ENCODE peak calls at places on chromosome 18, in nine cellular contexts. F, K, P, L, V, C, M, O and N are unnamed samples.
A peak's percentile ranks its signal among the peaks of the same experiment; 100 is the strongest.

GRCh38 chr18:59708988-59709387 is 11.8 kb upstream of the CCBE1 start:
- DNase-seq in K (no peak), M (no peak), C (no peak), L (no peak), P (no peak), O (no peak), F (no peak), V (no peak), N (no peak)

GRCh38 chr18:25875574-25875973 is 214.8 kb downstream of the SS18 start:
- DNase-seq in F (no peak), L (no peak), M (no peak), C (no peak), V (no peak), K (no peak), P (no peak), O (no peak), N (no peak)

GRCh38 chr18:67145586-67146292 is 370.8 kb downstream of the DSEL start:
- DNase-seq in C (no peak), M (no peak), V (no peak), P (no peak), L (no peak), O (no peak), K (no peak), F (no peak), N (no peak)

GRCh38 chr18:33928226-33928625 is 296.5 kb downstream of the NOL4 start:
- DNase-seq in L (no peak), K (no peak), M (no peak), V (peak; percentile 49), F (no peak), O (peak; percentile 1), C (peak; percentile 1), P (no peak), N (no peak)

GRCh38 chr18:56083889-56084288 is 495.9 kb upstream of the TCF4 start:
- DNase-seq in P (no peak), M (no peak), C (peak; percentile 20), V (no peak), K (no peak), L (no peak), F (no peak), O (no peak), N (no peak)

GRCh38 chr18:21298351-21298750 is 56.3 kb downstream of the GREB1L start:
- DNase-seq in V (no peak), F (no peak), K (no peak), O (peak; percentile 19), M (no peak), L (no peak), C (no peak), P (no peak), N (no peak)

GRCh38 chr18:5817821-5818220 is 77.5 kb downstream of the TMEM200C start:
- DNase-seq in F (no peak), M (no peak), V (no peak), C (no peak), K (no peak), P (no peak), L (no peak), O (no peak), N (no peak)

GRCh38 chr18:34493566-34494358 is 216.3 kb upstream of the DTNA start:
- DNase-seq in M (peak; percentile 40), V (no peak), C (no peak), O (peak; percentile 17), F (no peak), L (peak; percentile 64), P (peak; percentile 69), K (no peak), N (no peak)

GRCh38 chr18:21084511-21085078 is 27.0 kb downstream of the ROCK1 start:
- DNase-seq in F (no peak), K (no peak), L (no peak), O (no peak), V (no peak), M (no peak), P (no peak), C (no peak), N (no peak)

GRCh38 chr18:40109251-40110049 is 1845.6 kb upstream of the PIK3C3 start:
- DNase-seq in L (no peak), C (no peak), K (no peak), O (no peak), F (no peak), P (no peak), M (no peak), V (no peak), N (no peak)

GRCh38 chr18:57352761-57353136 is 392 bp downstream of the ST8SIA3 start:
- DNase-seq in O (no peak), C (no peak), P (no peak), K (no peak), F (no peak), V (no peak), L (no peak), M (peak; percentile 29), N (no peak)

GRCh38 chr18:23964282-23965238 is 50.0 kb upstream of the TTC39C start:
- DNase-seq in F (no peak), C (no peak), L (no peak), O (no peak), P (no peak), M (no peak), K (peak; percentile 59), V (no peak), N (no peak)

GRCh38 chr18:37286801-37287200 is 278.8 kb downstream of the CELF4 start:
- DNase-seq in C (no peak), M (no peak), L (no peak), V (no peak), P (no peak), F (no peak), O (no peak), K (no peak), N (no peak)

GRCh38 chr18:47881042-47881441 is 49.4 kb downstream of the SMAD2 start:
- DNase-seq in F (no peak), V (no peak), L (no peak), O (no peak), P (no peak), K (no peak), M (no peak), C (no peak), N (no peak)
- H3K4me3 ChIP-seq in F (no peak overlapping the region), V (no peak overlapping the region), L (no peak overlapping the region), O (no peak overlapping the region), P (no peak overlapping the region), K (no peak overlapping the region), M (no peak overlapping the region), C (no peak overlapping the region), N (no peak overlapping the region)

DNA sequence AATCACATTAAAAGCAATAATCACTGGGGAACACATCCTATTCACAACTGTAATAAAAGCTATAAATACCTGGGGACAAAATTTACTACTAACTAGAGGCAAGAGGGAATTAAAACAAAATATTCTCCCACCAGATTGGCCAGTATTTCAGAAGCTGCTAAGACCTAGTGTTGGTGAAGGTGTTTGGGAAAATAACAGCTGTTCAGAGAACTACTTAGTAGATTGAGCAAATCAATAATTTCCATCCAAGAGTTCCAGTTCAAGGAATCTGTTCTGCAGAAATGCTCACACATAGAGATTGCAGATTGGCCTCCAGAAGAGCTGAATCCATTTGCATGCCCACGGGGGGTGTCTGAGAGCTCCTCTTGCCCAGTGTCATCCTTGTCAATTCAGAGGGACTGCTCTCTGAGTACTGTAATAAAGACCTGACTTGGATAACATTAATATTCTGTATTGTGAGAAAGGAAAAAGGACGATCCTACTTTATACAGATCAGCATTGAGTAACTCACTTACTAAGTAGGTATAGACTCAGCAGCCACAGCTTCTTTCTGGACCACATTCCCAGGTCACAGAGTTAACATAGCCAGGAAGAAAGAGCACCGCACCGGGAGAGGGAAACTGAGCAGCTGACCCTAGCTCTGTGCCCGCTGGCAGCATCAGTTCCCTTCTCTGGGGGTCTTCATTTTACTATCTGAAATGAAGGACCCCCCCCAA is 5.6 kb downstream of the TUBB6 start:
- DNase-seq in L (no peak), K (no peak), V (no peak), M (no peak), F (no peak), O (no peak), C (no peak), P (no peak), N (no peak)
- H3K27ac ChIP-seq in L (peak overlapping the region; percentile 82), K (no peak overlapping the region), V (peak overlapping the region; percentile 39), M (no peak overlapping the region), F (no peak overlapping the region), O (no peak overlapping the region), C (no peak overlapping the region), P (no peak overlapping the region), N (peak overlapping the region; percentile 19)

DNA sequence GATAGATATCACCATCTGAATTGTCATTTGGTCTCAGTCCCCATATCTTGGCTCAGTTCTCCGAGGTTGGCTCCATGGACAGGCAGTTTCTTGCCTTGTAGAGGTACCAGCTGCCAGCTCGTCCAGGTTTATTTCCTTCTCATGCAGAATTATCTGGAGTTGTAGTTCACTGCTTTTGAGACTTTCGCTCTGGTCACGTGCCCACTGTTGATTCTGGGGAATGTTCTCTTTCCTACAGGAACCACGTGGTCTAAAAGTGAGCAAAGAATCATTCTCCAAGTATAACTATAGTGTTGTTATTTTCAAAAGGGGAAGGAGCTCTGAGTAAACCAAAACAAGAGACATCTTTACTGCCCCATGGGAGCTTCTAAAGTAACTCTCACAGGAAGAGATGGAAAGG is 41.2 kb upstream of the RAB27B start:
- DNase-seq in L (peak; percentile 36), C (no peak), P (no peak), V (no peak), F (no peak), O (no peak), M (no peak), K (no peak), N (no peak)
- H3K27me3 ChIP-seq in L (no peaks in the 10 kb centered on the region), C (no peaks in the 10 kb centered on the region), P (no peaks in the 10 kb centered on the region), V (no peaks in the 10 kb centered on the region), F (no peaks in the 10 kb centered on the region), O (no peaks in the 10 kb centered on the region), M (no peaks in the 10 kb centered on the region), K (no peaks in the 10 kb centered on the region), N (no peaks in the 10 kb centered on the region)

GRCh38 chr18:2960983-2961696 is 51.8 kb downstream of the LPIN2 start:
- DNase-seq in O (no peak), M (no peak), C (peak; percentile 29), F (no peak), K (peak; percentile 59), V (no peak), P (no peak), L (no peak), N (no peak)

GRCh38 chr18:2961828-2962227 is 51.1 kb downstream of the LPIN2 start:
- DNase-seq in P (no peak), F (no peak), O (no peak), C (peak; percentile 55), L (no peak), V (no peak), M (no peak), K (peak; percentile 63), N (no peak)

GRCh38 chr18:2965797-2966196 is 47.1 kb downstream of the LPIN2 start:
- DNase-seq in F (no peak), M (no peak), P (no peak), V (no peak), L (no peak), K (no peak), C (no peak), O (no peak), N (no peak)

GRCh38 chr18:2964349-2965010 is 48.5 kb downstream of the LPIN2 start:
- DNase-seq in L (no peak), M (no peak), K (no peak), O (no peak), C (no peak), F (no peak), P (no peak), V (no peak), N (no peak)

DNA sequence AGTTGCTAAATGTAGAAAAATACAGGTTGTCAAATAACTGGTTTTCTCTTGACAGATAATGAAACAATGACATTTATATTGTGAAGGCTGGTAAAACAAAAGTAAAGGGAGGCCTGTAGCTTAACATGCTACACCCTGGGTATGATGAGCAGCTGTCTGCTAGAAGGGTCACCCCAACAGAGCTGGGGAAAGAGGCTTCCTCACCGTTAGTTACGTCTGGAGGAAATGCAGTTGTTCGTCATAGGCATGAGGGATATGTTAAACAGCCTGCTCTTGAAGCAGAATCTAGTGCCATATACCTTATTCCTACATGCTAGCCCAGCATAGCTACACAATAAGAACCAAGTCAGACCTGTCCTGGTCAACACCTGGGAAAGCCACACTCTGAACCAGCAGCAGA is 49.9 kb downstream of the LPIN2 start:
- DNase-seq in V (no peak), O (no peak), F (no peak), C (no peak), P (no peak), K (peak; percentile 47), L (no peak), M (no peak), N (no peak)
- H3K4me3 ChIP-seq in V (no peak overlapping the region), O (no peak overlapping the region), F (no peak overlapping the region), C (no peak overlapping the region), P (no peak overlapping the region), K (no peak overlapping the region), L (no peak overlapping the region), M (no peak overlapping the region), N (no peak overlapping the region)